ENCODE peak calls at places on chromosomes 12 and 14, in seven cellular contexts. One of them, this sample, is unnamed.
A peak's percentile ranks its signal among the peaks of the same experiment; 100 is the strongest.

GRCh38 chr14:20624495-20625070 is 16.9 kb downstream of the OR6S1 start:
- DNase-seq in upper lobe of right lung: peak; percentile 86
- DNase-seq in AG10803: peak; percentile 66
- DNase-seq in testis: peak; percentile 54
- DNase-seq in fibroblast of mammary gland: peak; percentile 83
- DNase-seq in fibroblast of the aortic adventitia: peak; percentile 65
- DNase-seq in osteoblast: peak; percentile 78
- DNase-seq in this sample: peak; percentile 56

GRCh38 chr12:3527181-3527580 is 36.2 kb downstream of the PRMT8 start:
- DNase-seq in upper lobe of right lung: no peak
- DNase-seq in fibroblast of mammary gland: peak; percentile 83
- DNase-seq in fibroblast of the aortic adventitia: peak; percentile 70
- DNase-seq in AG10803: peak; percentile 29
- DNase-seq in testis: no peak
- DNase-seq in osteoblast: no peak
- DNase-seq in this sample: peak; percentile 55

GRCh38 chr14:100585448-100586152 is 1.6 kb downstream of the BEGAIN start:
- DNase-seq in fibroblast of mammary gland: no peak
- DNase-seq in testis: no peak
- DNase-seq in osteoblast: peak; percentile 80
- DNase-seq in AG10803: no peak
- DNase-seq in upper lobe of right lung: peak; percentile 39
- DNase-seq in fibroblast of the aortic adventitia: no peak
- DNase-seq in this sample: no peak

GRCh38 chr14:85058170-85058569 is 471.8 kb upstream of the FLRT2 start:
- DNase-seq in upper lobe of right lung: no peak
- DNase-seq in AG10803: no peak
- DNase-seq in osteoblast: no peak
- DNase-seq in fibroblast of the aortic adventitia: no peak
- DNase-seq in testis: no peak
- DNase-seq in fibroblast of mammary gland: peak; percentile 38
- DNase-seq in this sample: no peak

GRCh38 chr14:54127526-54127925 is 170.9 kb upstream of the BMP4 start:
- DNase-seq in AG10803: no peak
- DNase-seq in fibroblast of mammary gland: peak; percentile 23
- DNase-seq in fibroblast of the aortic adventitia: peak; percentile 70
- DNase-seq in testis: no peak
- DNase-seq in osteoblast: no peak
- DNase-seq in upper lobe of right lung: no peak
- DNase-seq in this sample: no peak

GRCh38 chr12:76720068-76720467 is 43.8 kb upstream of the ZDHHC17 start:
- DNase-seq in fibroblast of mammary gland: peak; percentile 6
- DNase-seq in AG10803: peak; percentile 61
- DNase-seq in fibroblast of the aortic adventitia: peak; percentile 39
- DNase-seq in upper lobe of right lung: no peak
- DNase-seq in testis: no peak
- DNase-seq in osteoblast: no peak
- DNase-seq in this sample: no peak

GRCh38 chr12:6612247-6612646 is 5.1 kb upstream of the CHD4 start:
- DNase-seq in testis: no peak
- DNase-seq in fibroblast of mammary gland: no peak
- DNase-seq in fibroblast of the aortic adventitia: no peak
- DNase-seq in upper lobe of right lung: no peak
- DNase-seq in osteoblast: no peak
- DNase-seq in AG10803: no peak
- DNase-seq in this sample: no peak

GRCh38 chr12:94761559-94761958 is 111.2 kb upstream of the TMCC3 start:
- DNase-seq in testis: no peak
- DNase-seq in upper lobe of right lung: no peak
- DNase-seq in fibroblast of mammary gland: peak; percentile 94
- DNase-seq in fibroblast of the aortic adventitia: peak; percentile 85
- DNase-seq in osteoblast: no peak
- DNase-seq in AG10803: peak; percentile 68
- DNase-seq in this sample: peak; percentile 86

GRCh38 chr14:61581955-61582615 is 113.2 kb upstream of the HIF1A start:
- DNase-seq in testis: no peak
- DNase-seq in osteoblast: peak; percentile 69
- DNase-seq in AG10803: peak; percentile 52
- DNase-seq in fibroblast of the aortic adventitia: peak; percentile 96
- DNase-seq in upper lobe of right lung: no peak
- DNase-seq in fibroblast of mammary gland: peak; percentile 91
- DNase-seq in this sample: peak; percentile 38

GRCh38 chr12:123948401-123949117 is 24.1 kb downstream of the CCDC92 start:
- DNase-seq in testis: no peak
- DNase-seq in fibroblast of the aortic adventitia: no peak
- DNase-seq in AG10803: no peak
- DNase-seq in upper lobe of right lung: no peak
- DNase-seq in osteoblast: no peak
- DNase-seq in fibroblast of mammary gland: no peak
- DNase-seq in this sample: no peak

GRCh38 chr14:105305769-105306168 is 5.0 kb upstream of the BRF1 start:
- DNase-seq in osteoblast: no peak
- DNase-seq in AG10803: no peak
- DNase-seq in fibroblast of the aortic adventitia: no peak
- DNase-seq in upper lobe of right lung: no peak
- DNase-seq in fibroblast of mammary gland: no peak
- DNase-seq in testis: no peak
- DNase-seq in this sample: no peak

GRCh38 chr14:42571991-42572390 is 965.3 kb downstream of the LRFN5 start:
- DNase-seq in osteoblast: no peak
- DNase-seq in fibroblast of mammary gland: no peak
- DNase-seq in AG10803: no peak
- DNase-seq in testis: no peak
- DNase-seq in fibroblast of the aortic adventitia: no peak
- DNase-seq in upper lobe of right lung: no peak
- DNase-seq in this sample: no peak

GRCh38 chr12:101127521-101128219 is 82.4 kb downstream of the SLC5A8 start:
- DNase-seq in osteoblast: peak; percentile 47
- DNase-seq in testis: peak; percentile 47
- DNase-seq in fibroblast of the aortic adventitia: peak; percentile 19
- DNase-seq in fibroblast of mammary gland: peak; percentile 14
- DNase-seq in AG10803: peak; percentile 73
- DNase-seq in upper lobe of right lung: no peak
- DNase-seq in this sample: peak; percentile 19

GRCh38 chr14:67377916-67378315 is 17.8 kb downstream of the EIF2S1 start:
- DNase-seq in testis: no peak
- DNase-seq in fibroblast of the aortic adventitia: no peak
- DNase-seq in osteoblast: no peak
- DNase-seq in fibroblast of mammary gland: no peak
- DNase-seq in AG10803: no peak
- DNase-seq in upper lobe of right lung: no peak
- DNase-seq in this sample: no peak

GRCh38 chr12:8644345-8645248 is 18.0 kb downstream of the MFAP5 start:
- DNase-seq in AG10803: no peak
- DNase-seq in fibroblast of mammary gland: peak; percentile 17
- DNase-seq in upper lobe of right lung: no peak
- DNase-seq in osteoblast: no peak
- DNase-seq in testis: no peak
- DNase-seq in fibroblast of the aortic adventitia: no peak
- DNase-seq in this sample: no peak

GRCh38 chr12:48800457-48800856 is 11.6 kb upstream of the ADCY6 start:
- DNase-seq in fibroblast of the aortic adventitia: no peak
- DNase-seq in fibroblast of mammary gland: no peak
- DNase-seq in testis: no peak
- DNase-seq in osteoblast: peak; percentile 45
- DNase-seq in AG10803: no peak
- DNase-seq in upper lobe of right lung: no peak
- DNase-seq in this sample: no peak

GRCh38 chr12:64098709-64099354 is 123.3 kb downstream of the KICS2 start:
- DNase-seq in AG10803: peak; percentile 88
- DNase-seq in fibroblast of the aortic adventitia: peak; percentile 94
- DNase-seq in osteoblast: peak; percentile 1
- DNase-seq in upper lobe of right lung: no peak
- DNase-seq in fibroblast of mammary gland: peak; percentile 97
- DNase-seq in testis: no peak
- DNase-seq in this sample: no peak

GRCh38 chr12:106358410-106359241 is 1.1 kb downstream of the POLR3B start:
- DNase-seq in testis: peak; percentile 30
- DNase-seq in AG10803: no peak
- DNase-seq in upper lobe of right lung: peak; percentile 73
- DNase-seq in osteoblast: peak; percentile 71
- DNase-seq in fibroblast of mammary gland: peak; percentile 44
- DNase-seq in fibroblast of the aortic adventitia: peak; percentile 86
- DNase-seq in this sample: peak; percentile 96

GRCh38 chr14:60327447-60328331 is 78.7 kb downstream of the PPM1A start:
- DNase-seq in upper lobe of right lung: peak; percentile 69
- DNase-seq in fibroblast of the aortic adventitia: no peak
- DNase-seq in AG10803: peak; percentile 4
- DNase-seq in testis: no peak
- DNase-seq in fibroblast of mammary gland: peak; percentile 41
- DNase-seq in osteoblast: peak; percentile 44
- DNase-seq in this sample: peak; percentile 37
- TF ChIP-seq CTCF in upper lobe of right lung: no peak
- TF ChIP-seq CTCF in fibroblast of the aortic adventitia: no peak
- TF ChIP-seq CTCF in AG10803: no peak
- TF ChIP-seq CTCF in testis: no peak
- TF ChIP-seq CTCF in fibroblast of mammary gland: no peak
- TF ChIP-seq CTCF in osteoblast: no peak
- TF ChIP-seq CTCF in this sample: no peak

GRCh38 chr12:88854260-88854659 is 274.0 kb upstream of the KITLG start:
- DNase-seq in AG10803: peak; percentile 93
- DNase-seq in fibroblast of the aortic adventitia: peak; percentile 67
- DNase-seq in osteoblast: peak; percentile 74
- DNase-seq in testis: no peak
- DNase-seq in fibroblast of mammary gland: peak; percentile 42
- DNase-seq in upper lobe of right lung: no peak
- DNase-seq in this sample: peak; percentile 83
- H3K4me3 ChIP-seq in AG10803: no peak overlapping the region
- H3K4me3 ChIP-seq in fibroblast of the aortic adventitia: no peak overlapping the region
- H3K4me3 ChIP-seq in osteoblast: no peak overlapping the region
- H3K4me3 ChIP-seq in testis: no peak overlapping the region
- H3K4me3 ChIP-seq in fibroblast of mammary gland: no peak overlapping the region
- H3K4me3 ChIP-seq in upper lobe of right lung: no peak overlapping the region
- H3K4me3 ChIP-seq in this sample: no peak overlapping the region

GRCh38 chr14:88229428-88229827 is 93.6 kb downstream of the KCNK10 start:
- DNase-seq in testis: no peak
- DNase-seq in osteoblast: no peak
- DNase-seq in fibroblast of mammary gland: peak; percentile 0
- DNase-seq in upper lobe of right lung: no peak
- DNase-seq in fibroblast of the aortic adventitia: no peak
- DNase-seq in AG10803: no peak
- DNase-seq in this sample: no peak

GRCh38 chr14:88234442-88234841 is 88.6 kb downstream of the KCNK10 start:
- DNase-seq in AG10803: no peak
- DNase-seq in fibroblast of mammary gland: no peak
- DNase-seq in osteoblast: no peak
- DNase-seq in upper lobe of right lung: no peak
- DNase-seq in fibroblast of the aortic adventitia: no peak
- DNase-seq in testis: no peak
- DNase-seq in this sample: no peak

GRCh38 chr14:88232783-88233182 is 90.3 kb downstream of the KCNK10 start:
- DNase-seq in fibroblast of the aortic adventitia: no peak
- DNase-seq in osteoblast: no peak
- DNase-seq in testis: no peak
- DNase-seq in AG10803: no peak
- DNase-seq in fibroblast of mammary gland: no peak
- DNase-seq in upper lobe of right lung: no peak
- DNase-seq in this sample: no peak

GRCh38 chr14:88231626-88232025 is 91.4 kb downstream of the KCNK10 start:
- DNase-seq in fibroblast of mammary gland: no peak
- DNase-seq in fibroblast of the aortic adventitia: no peak
- DNase-seq in osteoblast: no peak
- DNase-seq in AG10803: no peak
- DNase-seq in testis: no peak
- DNase-seq in upper lobe of right lung: no peak
- DNase-seq in this sample: no peak

GRCh38 chr14:88233915-88234314 is 89.2 kb downstream of the KCNK10 start:
- DNase-seq in fibroblast of the aortic adventitia: peak; percentile 10
- DNase-seq in fibroblast of mammary gland: peak; percentile 9
- DNase-seq in testis: peak; percentile 15
- DNase-seq in osteoblast: no peak
- DNase-seq in AG10803: no peak
- DNase-seq in upper lobe of right lung: no peak
- DNase-seq in this sample: no peak
- TF ChIP-seq CTCF in fibroblast of the aortic adventitia: peak; percentile 2
- TF ChIP-seq CTCF in fibroblast of mammary gland: peak; percentile 8
- TF ChIP-seq CTCF in testis: peak; percentile 14
- TF ChIP-seq CTCF in osteoblast: no peak
- TF ChIP-seq CTCF in AG10803: no peak
- TF ChIP-seq CTCF in upper lobe of right lung: no peak
- TF ChIP-seq CTCF in this sample: no peak

DNA sequence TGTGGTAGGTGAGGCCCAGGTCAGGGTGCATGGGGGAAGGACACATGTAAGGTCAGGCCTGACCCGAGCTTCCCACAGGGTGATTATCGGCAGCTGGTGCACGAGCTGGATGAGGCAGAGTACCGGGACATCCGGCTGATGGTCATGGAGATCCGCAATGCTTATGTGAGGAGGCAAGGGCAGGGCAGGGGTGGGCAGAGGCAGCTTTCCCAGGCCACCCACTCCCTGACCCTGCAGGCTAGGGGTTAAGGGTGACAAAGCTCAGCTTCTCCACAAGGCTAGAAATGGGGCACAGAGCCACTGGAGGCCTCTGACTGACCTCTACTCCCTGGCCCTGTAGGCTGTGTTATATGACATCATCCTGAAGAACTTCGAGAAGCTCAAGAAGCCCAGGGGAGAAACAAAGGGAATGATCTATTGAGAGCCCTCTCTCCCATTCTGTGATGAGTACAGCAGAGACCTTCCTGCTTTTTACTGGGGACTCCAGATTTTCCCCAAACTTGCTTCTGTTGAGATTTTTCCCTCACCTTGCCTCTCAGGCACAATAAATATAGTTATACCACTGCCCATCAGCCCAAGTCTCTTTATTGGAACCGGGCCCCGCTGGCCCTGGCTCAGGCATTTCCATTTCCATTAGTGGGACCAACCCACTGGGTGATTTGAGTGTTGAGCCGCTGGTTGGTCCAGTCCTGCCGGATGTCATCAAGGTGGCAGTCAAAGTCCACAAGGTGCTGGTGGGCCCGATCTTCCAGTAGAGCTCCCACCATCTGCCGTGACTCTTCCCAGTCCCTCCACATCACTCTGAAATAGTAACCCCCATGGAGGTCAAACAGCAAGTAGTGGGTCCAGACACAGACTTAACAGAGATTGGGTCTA is 2.6 kb downstream of the PSME1 start:
- DNase-seq in fibroblast of the aortic adventitia: no peak
- DNase-seq in AG10803: no peak
- DNase-seq in testis: no peak
- DNase-seq in upper lobe of right lung: no peak
- DNase-seq in osteoblast: peak; percentile 77
- DNase-seq in fibroblast of mammary gland: no peak
- DNase-seq in this sample: no peak
- H3K4me3 ChIP-seq in fibroblast of the aortic adventitia: no peak overlapping the region
- H3K4me3 ChIP-seq in AG10803: no peak overlapping the region
- H3K4me3 ChIP-seq in testis: no peak overlapping the region
- H3K4me3 ChIP-seq in upper lobe of right lung: no peak overlapping the region
- H3K4me3 ChIP-seq in osteoblast: no peak overlapping the region
- H3K4me3 ChIP-seq in fibroblast of mammary gland: no peak overlapping the region
- H3K4me3 ChIP-seq in this sample: no peak overlapping the region